ENCODE peak calls at places on chromosomes 12 and 14, in seven cellular contexts. One of them, this sample, is unnamed.

GRCh38 chr12:90126125-90126524 is 417.5 kb upstream of the ATP2B1 start:
- DNase-seq in posterior cingulate gyrus: no peak
- DNase-seq in lower leg skin: no peak
- DNase-seq in natural killer cell: no peak
- DNase-seq in HEK293T: no peak
- DNase-seq in stimulated activated CD4-positive, alpha-beta T cell treated with anti-CD3 and anti-CD28 coated beads, Interleukin-15, amount 100 ng/mL, for 24 hours: no peak
- DNase-seq in G401: no peak
- DNase-seq in this sample: no peak

GRCh38 chr12:2035421-2036080 is 17.2 kb upstream of the CACNA1C start:
- DNase-seq in posterior cingulate gyrus: peak; percentile 78
- DNase-seq in lower leg skin: no peak
- DNase-seq in natural killer cell: no peak
- DNase-seq in HEK293T: no peak
- DNase-seq in stimulated activated CD4-positive, alpha-beta T cell treated with anti-CD3 and anti-CD28 coated beads, Interleukin-15, amount 100 ng/mL, for 24 hours: no peak
- DNase-seq in G401: peak; percentile 19
- DNase-seq in this sample: no peak

GRCh38 chr14:93964281-93964680 is 12.1 kb downstream of the ASB2 start:
- DNase-seq in posterior cingulate gyrus: peak; percentile 52
- DNase-seq in lower leg skin: no peak
- DNase-seq in natural killer cell: no peak
- DNase-seq in HEK293T: no peak
- DNase-seq in stimulated activated CD4-positive, alpha-beta T cell treated with anti-CD3 and anti-CD28 coated beads, Interleukin-15, amount 100 ng/mL, for 24 hours: no peak
- DNase-seq in G401: no peak
- DNase-seq in this sample: no peak

GRCh38 chr12:57890191-57891120 is 43.9 kb upstream of the CTDSP2 start:
- DNase-seq in posterior cingulate gyrus: no peak
- DNase-seq in lower leg skin: no peak
- DNase-seq in natural killer cell: no peak
- DNase-seq in HEK293T: no peak
- DNase-seq in stimulated activated CD4-positive, alpha-beta T cell treated with anti-CD3 and anti-CD28 coated beads, Interleukin-15, amount 100 ng/mL, for 24 hours: no peak
- DNase-seq in G401: no peak
- DNase-seq in this sample: no peak

GRCh38 chr14:44112774-44113460 is 394.2 kb downstream of the FSCB start:
- DNase-seq in posterior cingulate gyrus: no peak
- DNase-seq in lower leg skin: no peak
- DNase-seq in natural killer cell: no peak
- DNase-seq in HEK293T: no peak
- DNase-seq in stimulated activated CD4-positive, alpha-beta T cell treated with anti-CD3 and anti-CD28 coated beads, Interleukin-15, amount 100 ng/mL, for 24 hours: no peak
- DNase-seq in G401: no peak
- DNase-seq in this sample: no peak

GRCh38 chr12:7959278-7960063 is 23.5 kb upstream of the SLC2A3 start:
- DNase-seq in posterior cingulate gyrus: no peak
- DNase-seq in lower leg skin: no peak
- DNase-seq in natural killer cell: peak; percentile 42
- DNase-seq in HEK293T: peak; percentile 8
- DNase-seq in stimulated activated CD4-positive, alpha-beta T cell treated with anti-CD3 and anti-CD28 coated beads, Interleukin-15, amount 100 ng/mL, for 24 hours: peak; percentile 70
- DNase-seq in G401: no peak
- DNase-seq in this sample: peak; percentile 68

GRCh38 chr12:93829073-93829472 is 151.9 kb downstream of the CRADD start:
- DNase-seq in posterior cingulate gyrus: no peak
- DNase-seq in lower leg skin: no peak
- DNase-seq in natural killer cell: no peak
- DNase-seq in HEK293T: no peak
- DNase-seq in stimulated activated CD4-positive, alpha-beta T cell treated with anti-CD3 and anti-CD28 coated beads, Interleukin-15, amount 100 ng/mL, for 24 hours: no peak
- DNase-seq in G401: no peak
- DNase-seq in this sample: no peak

GRCh38 chr14:21860172-21860571 is 186.6 kb upstream of the OR4E1 start:
- DNase-seq in posterior cingulate gyrus: no peak
- DNase-seq in lower leg skin: no peak
- DNase-seq in natural killer cell: no peak
- DNase-seq in HEK293T: peak; percentile 22
- DNase-seq in stimulated activated CD4-positive, alpha-beta T cell treated with anti-CD3 and anti-CD28 coated beads, Interleukin-15, amount 100 ng/mL, for 24 hours: peak; percentile 50
- DNase-seq in G401: no peak
- DNase-seq in this sample: peak; percentile 40

GRCh38 chr12:3658327-3659163 is 94.4 kb downstream of the CRACR2A start:
- DNase-seq in posterior cingulate gyrus: no peak
- DNase-seq in lower leg skin: no peak
- DNase-seq in natural killer cell: no peak
- DNase-seq in HEK293T: no peak
- DNase-seq in stimulated activated CD4-positive, alpha-beta T cell treated with anti-CD3 and anti-CD28 coated beads, Interleukin-15, amount 100 ng/mL, for 24 hours: peak; percentile 39
- DNase-seq in G401: no peak
- DNase-seq in this sample: peak; percentile 40

GRCh38 chr14:95460647-95461478 is 55.6 kb downstream of the SYNE3 start:
- DNase-seq in posterior cingulate gyrus: peak; percentile 93
- DNase-seq in lower leg skin: no peak
- DNase-seq in natural killer cell: no peak
- DNase-seq in HEK293T: no peak
- DNase-seq in stimulated activated CD4-positive, alpha-beta T cell treated with anti-CD3 and anti-CD28 coated beads, Interleukin-15, amount 100 ng/mL, for 24 hours: no peak
- DNase-seq in G401: peak; percentile 90
- DNase-seq in this sample: no peak

GRCh38 chr12:7756993-7757392 is 8.0 kb upstream of the NANOGNB start:
- DNase-seq in posterior cingulate gyrus: no peak
- DNase-seq in lower leg skin: no peak
- DNase-seq in natural killer cell: no peak
- DNase-seq in HEK293T: no peak
- DNase-seq in stimulated activated CD4-positive, alpha-beta T cell treated with anti-CD3 and anti-CD28 coated beads, Interleukin-15, amount 100 ng/mL, for 24 hours: no peak
- DNase-seq in G401: no peak
- DNase-seq in this sample: no peak

GRCh38 chr14:49769581-49770211 is 1.7 kb downstream of the KLHDC2 start:
- DNase-seq in posterior cingulate gyrus: no peak
- DNase-seq in lower leg skin: no peak
- DNase-seq in natural killer cell: no peak
- DNase-seq in HEK293T: no peak
- DNase-seq in stimulated activated CD4-positive, alpha-beta T cell treated with anti-CD3 and anti-CD28 coated beads, Interleukin-15, amount 100 ng/mL, for 24 hours: no peak
- DNase-seq in G401: no peak
- DNase-seq in this sample: no peak

GRCh38 chr12:101769865-101770264 is 30.6 kb upstream of the SYCP3 start:
- DNase-seq in posterior cingulate gyrus: no peak
- DNase-seq in lower leg skin: no peak
- DNase-seq in natural killer cell: no peak
- DNase-seq in HEK293T: no peak
- DNase-seq in stimulated activated CD4-positive, alpha-beta T cell treated with anti-CD3 and anti-CD28 coated beads, Interleukin-15, amount 100 ng/mL, for 24 hours: no peak
- DNase-seq in G401: no peak
- DNase-seq in this sample: no peak

GRCh38 chr12:48118491-48118890 is 673 bp upstream of the PFKM start:
- DNase-seq in posterior cingulate gyrus: no peak
- DNase-seq in lower leg skin: no peak
- DNase-seq in natural killer cell: no peak
- DNase-seq in HEK293T: peak; percentile 18
- DNase-seq in stimulated activated CD4-positive, alpha-beta T cell treated with anti-CD3 and anti-CD28 coated beads, Interleukin-15, amount 100 ng/mL, for 24 hours: no peak
- DNase-seq in G401: peak; percentile 19
- DNase-seq in this sample: no peak

GRCh38 chr14:69335421-69335820 is 62.7 kb downstream of the ERH start:
- DNase-seq in posterior cingulate gyrus: no peak
- DNase-seq in lower leg skin: no peak
- DNase-seq in natural killer cell: no peak
- DNase-seq in HEK293T: no peak
- DNase-seq in stimulated activated CD4-positive, alpha-beta T cell treated with anti-CD3 and anti-CD28 coated beads, Interleukin-15, amount 100 ng/mL, for 24 hours: no peak
- DNase-seq in G401: no peak
- DNase-seq in this sample: no peak

GRCh38 chr12:21828111-21828775 is 53.7 kb upstream of the KCNJ8 start:
- DNase-seq in posterior cingulate gyrus: no peak
- DNase-seq in lower leg skin: no peak
- DNase-seq in natural killer cell: no peak
- DNase-seq in HEK293T: no peak
- DNase-seq in stimulated activated CD4-positive, alpha-beta T cell treated with anti-CD3 and anti-CD28 coated beads, Interleukin-15, amount 100 ng/mL, for 24 hours: no peak
- DNase-seq in G401: no peak
- DNase-seq in this sample: no peak

GRCh38 chr12:100823988-100824387 is 29.4 kb downstream of the ANO4 start:
- DNase-seq in posterior cingulate gyrus: no peak
- DNase-seq in lower leg skin: no peak
- DNase-seq in natural killer cell: no peak
- DNase-seq in HEK293T: no peak
- DNase-seq in stimulated activated CD4-positive, alpha-beta T cell treated with anti-CD3 and anti-CD28 coated beads, Interleukin-15, amount 100 ng/mL, for 24 hours: no peak
- DNase-seq in G401: no peak
- DNase-seq in this sample: no peak

GRCh38 chr14:103770902-103771301 is 55.3 kb downstream of the ZFYVE21 start:
- DNase-seq in posterior cingulate gyrus: no peak
- DNase-seq in lower leg skin: no peak
- DNase-seq in natural killer cell: no peak
- DNase-seq in HEK293T: no peak
- DNase-seq in stimulated activated CD4-positive, alpha-beta T cell treated with anti-CD3 and anti-CD28 coated beads, Interleukin-15, amount 100 ng/mL, for 24 hours: no peak
- DNase-seq in G401: no peak
- DNase-seq in this sample: no peak

GRCh38 chr12:124420972-124421674 is 126.2 kb downstream of the RFLNA start:
- DNase-seq in posterior cingulate gyrus: peak; percentile 87
- DNase-seq in lower leg skin: no peak
- DNase-seq in natural killer cell: no peak
- DNase-seq in HEK293T: no peak
- DNase-seq in stimulated activated CD4-positive, alpha-beta T cell treated with anti-CD3 and anti-CD28 coated beads, Interleukin-15, amount 100 ng/mL, for 24 hours: no peak
- DNase-seq in G401: peak; percentile 77
- DNase-seq in this sample: no peak